ENCODE peak calls at places on chromosomes 1 and 21, in nine cellular contexts. P is colonic mucosa, M is sigmoid colon, Y is fibroblast of villous mesenchyme, C is testis, I is GM06990, A is lung, V is AG10803, E is fibroblast of lung. O is an unnamed sample.

GRCh38 chr1:197948926-197949899 is 32.0 kb downstream of the LHX9 start:
- DNase-seq in P (no peak), M (no peak), Y (no peak), C (no peak), I (no peak), A (no peak), V (no peak), E (no peak), O (no peak)

GRCh38 chr1:119648620-119649004 is 546 bp upstream of the ZNF697 start:
- DNase-seq in P (no peak), M (no peak), Y (peak; percentile 52), C (no peak), I (no peak), A (no peak), V (peak; percentile 36), E (no peak), O (no peak)

GRCh38 chr1:861714-862113 is 62.0 kb upstream of the SAMD11 start:
- DNase-seq in P (no peak), M (no peak), Y (no peak), C (no peak), I (no peak), A (no peak), V (no peak), E (no peak), O (no peak)

GRCh38 chr1:237324226-237324625 is 282.2 kb downstream of the RYR2 start:
- DNase-seq in P (no peak), M (no peak), Y (no peak), C (no peak), I (no peak), A (no peak), V (no peak), E (no peak), O (no peak)

GRCh38 chr1:106968644-106969043 is 87.8 kb upstream of the PRMT6 start:
- DNase-seq in P (peak; percentile 24), M (no peak), Y (no peak), C (no peak), I (no peak), A (no peak), V (no peak), E (no peak), O (no peak)

GRCh38 chr1:151908228-151908691 is 1.1 kb downstream of the THEM4 start:
- DNase-seq in P (no peak), M (no peak), Y (peak; percentile 3), C (peak; percentile 67), I (no peak), A (no peak), V (no peak), E (peak; percentile 38), O (peak; percentile 27)

GRCh38 chr1:81702079-81702715 is 98.5 kb upstream of the ADGRL2 start:
- DNase-seq in P (no peak), M (no peak), Y (no peak), C (no peak), I (no peak), A (no peak), V (no peak), E (no peak), O (no peak)

GRCh38 chr1:225940385-225941151 is 452 bp downstream of the LEFTY2 start:
- DNase-seq in P (no peak), M (no peak), Y (no peak), C (no peak), I (no peak), A (no peak), V (no peak), E (no peak), O (no peak)

GRCh38 chr21:43598416-43599120 is 60.7 kb downstream of the HSF2BP start:
- DNase-seq in P (no peak), M (no peak), Y (peak; percentile 97), C (no peak), I (no peak), A (no peak), V (peak; percentile 69), E (peak; percentile 86), O (no peak)

GRCh38 chr1:40392206-40392605 is 18.7 kb downstream of the SMAP2 start:
- DNase-seq in P (no peak), M (no peak), Y (peak; percentile 69), C (no peak), I (no peak), A (no peak), V (peak; percentile 94), E (peak; percentile 80), O (no peak)

GRCh38 chr1:203661572-203661971 is 34.9 kb downstream of the ATP2B4 start:
- DNase-seq in P (peak; percentile 67), M (no peak), Y (no peak), C (no peak), I (no peak), A (peak; percentile 42), V (no peak), E (no peak), O (no peak)

GRCh38 chr1:56409112-56409691 is 170.2 kb downstream of the PLPP3 start:
- DNase-seq in P (peak; percentile 70), M (no peak), Y (no peak), C (no peak), I (no peak), A (peak; percentile 44), V (peak; percentile 33), E (no peak), O (peak; percentile 51)

GRCh38 chr1:100187912-100188311 is 9.9 kb upstream of the LRRC39 start:
- DNase-seq in P (peak; percentile 20), M (peak; percentile 81), Y (peak; percentile 61), C (no peak), I (no peak), A (peak; percentile 63), V (peak; percentile 77), E (peak; percentile 70), O (no peak)

GRCh38 chr1:171344473-171344820 is 30.5 kb downstream of the FMO4 start:
- DNase-seq in P (no peak), M (no peak), Y (peak; percentile 55), C (no peak), I (no peak), A (no peak), V (no peak), E (no peak), O (no peak)

GRCh38 chr1:118978914-118979701 is 9.0 kb downstream of the TBX15 start:
- DNase-seq in P (no peak), M (no peak), Y (no peak), C (no peak), I (no peak), A (no peak), V (no peak), E (no peak), O (no peak)

DNA sequence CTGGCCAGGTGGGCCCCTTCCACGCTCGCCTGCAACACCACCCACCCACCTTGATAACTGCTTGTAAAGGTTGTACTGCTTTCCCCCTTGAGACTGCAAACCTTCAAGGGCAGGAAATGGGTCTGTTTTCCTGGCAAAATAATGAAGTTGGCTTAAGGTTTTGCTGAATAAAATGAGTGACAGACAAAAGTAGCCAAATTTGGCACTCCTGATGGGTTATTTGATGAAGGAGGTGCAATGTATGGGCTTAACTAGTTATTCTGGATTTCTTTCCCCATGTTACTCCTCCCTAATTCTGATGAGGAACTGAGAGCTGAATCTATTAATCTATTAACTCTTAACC is 14.6 kb upstream of the HLCS start:
- DNase-seq in P (no peak), M (no peak), Y (no peak), C (no peak), I (no peak), A (no peak), V (no peak), E (no peak), O (no peak)
- H3K4me3 ChIP-seq in P (no peak overlapping the region), M (peak overlapping the region; percentile 53), Y (peak overlapping the region; percentile 47), C (peak overlapping the region; percentile 65), I (peak overlapping the region; percentile 50), A (no peak overlapping the region), V (peak overlapping the region; percentile 54), E (no peak overlapping the region), O (no peak overlapping the region)

GRCh38 chr1:14090531-14090930 is 390.5 kb downstream of the PRDM2 start:
- DNase-seq in P (no peak), M (no peak), Y (no peak), C (no peak), I (no peak), A (no peak), V (no peak), E (no peak), O (no peak)

GRCh38 chr1:14090062-14090461 is 390.1 kb downstream of the PRDM2 start:
- DNase-seq in P (no peak), M (no peak), Y (no peak), C (no peak), I (no peak), A (no peak), V (no peak), E (no peak), O (no peak)

GRCh38 chr1:14100916-14101315 is 400.9 kb downstream of the PRDM2 start:
- DNase-seq in P (no peak), M (no peak), Y (no peak), C (no peak), I (no peak), A (no peak), V (no peak), E (no peak), O (no peak)

GRCh38 chr1:14100444-14100843 is 400.5 kb downstream of the PRDM2 start:
- DNase-seq in P (no peak), M (no peak), Y (no peak), C (no peak), I (no peak), A (no peak), V (no peak), E (no peak), O (no peak)

GRCh38 chr1:14095001-14095400 is 395.0 kb downstream of the PRDM2 start:
- DNase-seq in P (no peak), M (no peak), Y (no peak), C (no peak), I (no peak), A (no peak), V (peak; percentile 16), E (peak; percentile 6), O (peak; percentile 71)
- TF ChIP-seq CTCF in P (no peak), M (peak; percentile 3), Y (peak; percentile 20), C (peak; percentile 33), I (peak; percentile 50), A (no peak), V (peak; percentile 43), E (peak; percentile 18), O (peak; percentile 88)

DNA sequence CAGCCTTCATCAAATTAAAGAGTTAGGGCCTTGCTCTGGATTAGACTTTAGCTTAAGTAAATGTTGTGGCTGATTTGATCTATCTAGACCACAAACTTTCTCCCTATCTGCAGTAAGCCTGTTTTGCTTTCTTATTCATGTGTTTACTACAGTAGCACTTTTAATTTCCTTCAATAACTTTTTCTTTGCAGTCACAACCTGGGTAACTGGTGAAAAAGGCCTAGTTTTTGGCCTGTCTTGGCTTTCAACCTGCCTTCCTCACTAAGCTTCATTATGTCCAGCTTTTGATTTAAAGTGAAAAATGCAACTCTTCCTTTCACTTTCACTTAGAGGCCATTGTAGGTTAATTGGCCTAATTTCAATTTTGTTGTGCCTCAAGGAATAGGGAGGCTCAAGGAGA is 12.5 kb upstream of the LPGAT1 start:
- DNase-seq in P (no peak), M (no peak), Y (peak; percentile 14), C (no peak), I (no peak), A (no peak), V (no peak), E (no peak), O (no peak)
- H3K4me3 ChIP-seq in P (no peak overlapping the region), M (no peak overlapping the region), Y (no peak overlapping the region), C (no peak overlapping the region), I (no peak overlapping the region), A (no peak overlapping the region), V (no peak overlapping the region), E (no peak overlapping the region), O (peak overlapping the region; percentile 12)

DNA sequence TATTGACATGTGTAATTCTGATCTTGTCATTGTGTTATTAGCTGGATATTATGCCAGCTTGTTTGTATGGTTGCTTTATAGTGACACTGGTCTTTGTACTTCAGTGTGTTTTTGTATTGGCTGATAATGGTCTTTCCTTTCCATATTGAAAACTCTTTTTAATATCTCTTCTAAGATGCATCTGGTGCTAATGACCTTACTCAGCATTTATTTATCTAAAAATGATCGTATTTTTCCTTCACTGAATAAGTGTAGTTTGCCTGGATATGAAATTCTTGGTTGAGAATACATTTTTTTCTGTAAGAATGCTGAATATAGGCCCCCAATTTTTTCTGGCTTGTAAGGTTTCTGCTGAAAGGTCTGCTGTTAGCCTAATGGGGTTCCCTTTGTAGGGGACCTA is 465.5 kb upstream of the TMPRSS15 start:
- DNase-seq in P (no peak), M (no peak), Y (no peak), C (no peak), I (no peak), A (no peak), V (no peak), E (no peak), O (no peak)
- TF ChIP-seq CTCF in P (no peak), M (no peak), Y (no peak), C (no peak), I (no peak), A (no peak), V (no peak), E (no peak), O (no peak)